ENCODE peak calls at places on chromosomes 2 and 18, in six cellular contexts. T is fibroblast of mammary gland, H is sciatic nerve, R is C1 segment of cervical spinal cord, F is HL-60, P is NCI-H2171 treated with DMSO at 0.1 percent for 48 hours. U is an unnamed sample.
A peak's percentile ranks its signal among the peaks of the same experiment; 100 is the strongest.

GRCh38 chr2:164257794-164258193 is 363.5 kb downstream of the GRB14 start:
- DNase-seq in T (peak; percentile 6), H (no peak), R (no peak), F (no peak), P (no peak), U (no peak)

GRCh38 chr2:40240067-40240466 is 211.8 kb downstream of the SLC8A1 start:
- DNase-seq in T (peak; percentile 96), H (peak; percentile 84), R (no peak), F (no peak), P (peak; percentile 16), U (no peak)

GRCh38 chr2:32865399-32866068 is 81.2 kb upstream of the LTBP1 start:
- DNase-seq in T (peak; percentile 93), H (no peak), R (no peak), F (no peak), P (no peak), U (no peak)

GRCh38 chr2:24830351-24830750 is 37.1 kb downstream of the CENPO start:
- DNase-seq in T (peak; percentile 56), H (peak; percentile 47), R (no peak), F (no peak), P (peak; percentile 27), U (no peak)

GRCh38 chr2:56757884-56758545 is 574.2 kb downstream of the CCDC85A start:
- DNase-seq in T (no peak), H (no peak), R (no peak), F (no peak), P (peak; percentile 4), U (no peak)

GRCh38 chr2:191836853-191837769 is 9.8 kb downstream of the CAVIN2 start:
- DNase-seq in T (peak; percentile 47), H (no peak), R (no peak), F (no peak), P (peak; percentile 15), U (no peak)

GRCh38 chr2:104606056-104606455 is 247.9 kb upstream of the POU3F3 start:
- DNase-seq in T (no peak), H (no peak), R (no peak), F (no peak), P (no peak), U (no peak)

GRCh38 chr2:101047774-101048173 is 45.7 kb downstream of the RPL31 start:
- DNase-seq in T (no peak), H (no peak), R (no peak), F (no peak), P (no peak), U (no peak)

GRCh38 chr18:56559044-56559443 is 79.3 kb downstream of the TXNL1 start:
- DNase-seq in T (no peak), H (no peak), R (no peak), F (no peak), P (peak; percentile 51), U (no peak)

GRCh38 chr2:232479341-232480200 is 8.1 kb downstream of the ECEL1 start:
- DNase-seq in T (no peak), H (no peak), R (no peak), F (no peak), P (no peak), U (no peak)

U was measured in posterior cingulate gyrus.